ENCODE peak calls at places on chromosome 5, in six cellular contexts. One of them, this sample, is unnamed.
A peak's percentile ranks its signal among the peaks of the same experiment; 100 is the strongest.

GRCh38 chr5:180441577-180441976 is 52.6 kb upstream of the CNOT6 start:
- DNase-seq in H9: no peak
- DNase-seq in stimulated activated CD4-positive, alpha-beta T cell treated with anti-CD3 and anti-CD28 coated beads, Interleukin-2, amount 100 ng/mL, for 48 hours: no peak
- DNase-seq in HFFc6: no peak
- DNase-seq in HS-27A: no peak
- DNase-seq in T-helper 2 cell: no peak
- DNase-seq in this sample: no peak

GRCh38 chr5:172336264-172336663 is 52.7 kb upstream of the UBTD2 start:
- DNase-seq in H9: no peak
- DNase-seq in stimulated activated CD4-positive, alpha-beta T cell treated with anti-CD3 and anti-CD28 coated beads, Interleukin-2, amount 100 ng/mL, for 48 hours: no peak
- DNase-seq in HFFc6: no peak
- DNase-seq in HS-27A: no peak
- DNase-seq in T-helper 2 cell: no peak
- DNase-seq in this sample: no peak

GRCh38 chr5:56751914-56752313 is 63.4 kb upstream of the MAP3K1 start:
- DNase-seq in H9: no peak
- DNase-seq in stimulated activated CD4-positive, alpha-beta T cell treated with anti-CD3 and anti-CD28 coated beads, Interleukin-2, amount 100 ng/mL, for 48 hours: no peak
- DNase-seq in HFFc6: peak; percentile 1
- DNase-seq in HS-27A: no peak
- DNase-seq in T-helper 2 cell: no peak
- DNase-seq in this sample: no peak

GRCh38 chr5:126858441-126858840 is 81.5 kb downstream of the LMNB1 start:
- DNase-seq in H9: peak; percentile 98
- DNase-seq in stimulated activated CD4-positive, alpha-beta T cell treated with anti-CD3 and anti-CD28 coated beads, Interleukin-2, amount 100 ng/mL, for 48 hours: no peak
- DNase-seq in HFFc6: no peak
- DNase-seq in HS-27A: no peak
- DNase-seq in T-helper 2 cell: no peak
- DNase-seq in this sample: no peak

GRCh38 chr5:68331202-68332108 is 115.9 kb downstream of the PIK3R1 start:
- DNase-seq in H9: no peak
- DNase-seq in stimulated activated CD4-positive, alpha-beta T cell treated with anti-CD3 and anti-CD28 coated beads, Interleukin-2, amount 100 ng/mL, for 48 hours: no peak
- DNase-seq in HFFc6: peak; percentile 41
- DNase-seq in HS-27A: no peak
- DNase-seq in T-helper 2 cell: no peak
- DNase-seq in this sample: no peak

GRCh38 chr5:153584561-153585359 is 94.3 kb downstream of the GRIA1 start:
- DNase-seq in H9: no peak
- DNase-seq in stimulated activated CD4-positive, alpha-beta T cell treated with anti-CD3 and anti-CD28 coated beads, Interleukin-2, amount 100 ng/mL, for 48 hours: no peak
- DNase-seq in HFFc6: no peak
- DNase-seq in HS-27A: no peak
- DNase-seq in T-helper 2 cell: no peak
- DNase-seq in this sample: no peak

GRCh38 chr5:171525086-171525485 is 105.6 kb downstream of the FGF18 start:
- DNase-seq in H9: no peak
- DNase-seq in stimulated activated CD4-positive, alpha-beta T cell treated with anti-CD3 and anti-CD28 coated beads, Interleukin-2, amount 100 ng/mL, for 48 hours: no peak
- DNase-seq in HFFc6: no peak
- DNase-seq in HS-27A: no peak
- DNase-seq in T-helper 2 cell: no peak
- DNase-seq in this sample: no peak

GRCh38 chr5:67805666-67806348 is 409.7 kb upstream of the PIK3R1 start:
- DNase-seq in H9: peak; percentile 67
- DNase-seq in stimulated activated CD4-positive, alpha-beta T cell treated with anti-CD3 and anti-CD28 coated beads, Interleukin-2, amount 100 ng/mL, for 48 hours: no peak
- DNase-seq in HFFc6: no peak
- DNase-seq in HS-27A: no peak
- DNase-seq in T-helper 2 cell: no peak
- DNase-seq in this sample: no peak

GRCh38 chr5:171601266-171601881 is 181.9 kb downstream of the FGF18 start:
- DNase-seq in H9: peak; percentile 27
- DNase-seq in stimulated activated CD4-positive, alpha-beta T cell treated with anti-CD3 and anti-CD28 coated beads, Interleukin-2, amount 100 ng/mL, for 48 hours: no peak
- DNase-seq in HFFc6: no peak
- DNase-seq in HS-27A: no peak
- DNase-seq in T-helper 2 cell: no peak
- DNase-seq in this sample: no peak

GRCh38 chr5:143354025-143354424 is 49.5 kb downstream of the NR3C1 start:
- DNase-seq in H9: no peak
- DNase-seq in stimulated activated CD4-positive, alpha-beta T cell treated with anti-CD3 and anti-CD28 coated beads, Interleukin-2, amount 100 ng/mL, for 48 hours: no peak
- DNase-seq in HFFc6: no peak
- DNase-seq in HS-27A: no peak
- DNase-seq in T-helper 2 cell: no peak
- DNase-seq in this sample: no peak

GRCh38 chr5:178859625-178860521 is at the start of gene ZNF354B:
- DNase-seq in H9: peak; percentile 96
- DNase-seq in stimulated activated CD4-positive, alpha-beta T cell treated with anti-CD3 and anti-CD28 coated beads, Interleukin-2, amount 100 ng/mL, for 48 hours: peak; percentile 67
- DNase-seq in HFFc6: peak; percentile 88
- DNase-seq in HS-27A: peak; percentile 51
- DNase-seq in T-helper 2 cell: peak; percentile 79
- DNase-seq in this sample: peak; percentile 83

GRCh38 chr5:95823738-95824609 is 1.4 kb upstream of the GLRX start:
- DNase-seq in H9: peak; percentile 45
- DNase-seq in stimulated activated CD4-positive, alpha-beta T cell treated with anti-CD3 and anti-CD28 coated beads, Interleukin-2, amount 100 ng/mL, for 48 hours: no peak
- DNase-seq in HFFc6: peak; percentile 97
- DNase-seq in HS-27A: peak; percentile 66
- DNase-seq in T-helper 2 cell: peak; percentile 79
- DNase-seq in this sample: peak; percentile 90

GRCh38 chr5:171721469-171721868 is 64.1 kb upstream of the SMIM23 start:
- DNase-seq in H9: no peak
- DNase-seq in stimulated activated CD4-positive, alpha-beta T cell treated with anti-CD3 and anti-CD28 coated beads, Interleukin-2, amount 100 ng/mL, for 48 hours: no peak
- DNase-seq in HFFc6: no peak
- DNase-seq in HS-27A: no peak
- DNase-seq in T-helper 2 cell: no peak
- DNase-seq in this sample: no peak

GRCh38 chr5:113017891-113018635 is 41.5 kb downstream of the DCP2 start:
- DNase-seq in H9: no peak
- DNase-seq in stimulated activated CD4-positive, alpha-beta T cell treated with anti-CD3 and anti-CD28 coated beads, Interleukin-2, amount 100 ng/mL, for 48 hours: no peak
- DNase-seq in HFFc6: no peak
- DNase-seq in HS-27A: no peak
- DNase-seq in T-helper 2 cell: no peak
- DNase-seq in this sample: no peak

GRCh38 chr5:65076251-65076869 is 307.6 kb downstream of the CWC27 start:
- DNase-seq in H9: peak; percentile 64
- DNase-seq in stimulated activated CD4-positive, alpha-beta T cell treated with anti-CD3 and anti-CD28 coated beads, Interleukin-2, amount 100 ng/mL, for 48 hours: peak; percentile 27
- DNase-seq in HFFc6: peak; percentile 38
- DNase-seq in HS-27A: peak; percentile 24
- DNase-seq in T-helper 2 cell: peak; percentile 28
- DNase-seq in this sample: no peak

GRCh38 chr5:107119656-107120055 is 551.1 kb downstream of the EFNA5 start:
- DNase-seq in H9: no peak
- DNase-seq in stimulated activated CD4-positive, alpha-beta T cell treated with anti-CD3 and anti-CD28 coated beads, Interleukin-2, amount 100 ng/mL, for 48 hours: no peak
- DNase-seq in HFFc6: no peak
- DNase-seq in HS-27A: no peak
- DNase-seq in T-helper 2 cell: no peak
- DNase-seq in this sample: no peak

GRCh38 chr5:69105996-69106906 is 12.4 kb downstream of the SLC30A5 start:
- DNase-seq in H9: no peak
- DNase-seq in stimulated activated CD4-positive, alpha-beta T cell treated with anti-CD3 and anti-CD28 coated beads, Interleukin-2, amount 100 ng/mL, for 48 hours: no peak
- DNase-seq in HFFc6: no peak
- DNase-seq in HS-27A: no peak
- DNase-seq in T-helper 2 cell: no peak
- DNase-seq in this sample: no peak

GRCh38 chr5:140145818-140146522 is 20.2 kb downstream of the IGIP start:
- DNase-seq in H9: peak; percentile 72
- DNase-seq in stimulated activated CD4-positive, alpha-beta T cell treated with anti-CD3 and anti-CD28 coated beads, Interleukin-2, amount 100 ng/mL, for 48 hours: peak; percentile 50
- DNase-seq in HFFc6: peak; percentile 62
- DNase-seq in HS-27A: no peak
- DNase-seq in T-helper 2 cell: peak; percentile 23
- DNase-seq in this sample: peak; percentile 48

GRCh38 chr5:123287881-123288280 is 135.3 kb downstream of the CEP120 start:
- DNase-seq in H9: no peak
- DNase-seq in stimulated activated CD4-positive, alpha-beta T cell treated with anti-CD3 and anti-CD28 coated beads, Interleukin-2, amount 100 ng/mL, for 48 hours: no peak
- DNase-seq in HFFc6: no peak
- DNase-seq in HS-27A: no peak
- DNase-seq in T-helper 2 cell: no peak
- DNase-seq in this sample: no peak

GRCh38 chr5:41009228-41009627 is 61.9 kb downstream of the MROH2B start:
- DNase-seq in H9: no peak
- DNase-seq in stimulated activated CD4-positive, alpha-beta T cell treated with anti-CD3 and anti-CD28 coated beads, Interleukin-2, amount 100 ng/mL, for 48 hours: no peak
- DNase-seq in HFFc6: peak; percentile 10
- DNase-seq in HS-27A: peak; percentile 66
- DNase-seq in T-helper 2 cell: no peak
- DNase-seq in this sample: no peak

GRCh38 chr5:91288517-91288916 is 94.6 kb downstream of the ARRDC3 start:
- DNase-seq in H9: no peak
- DNase-seq in stimulated activated CD4-positive, alpha-beta T cell treated with anti-CD3 and anti-CD28 coated beads, Interleukin-2, amount 100 ng/mL, for 48 hours: no peak
- DNase-seq in HFFc6: no peak
- DNase-seq in HS-27A: no peak
- DNase-seq in T-helper 2 cell: no peak
- DNase-seq in this sample: no peak

GRCh38 chr5:174532453-174533126 is 191.8 kb upstream of the MSX2 start:
- DNase-seq in H9: peak; percentile 95
- DNase-seq in stimulated activated CD4-positive, alpha-beta T cell treated with anti-CD3 and anti-CD28 coated beads, Interleukin-2, amount 100 ng/mL, for 48 hours: no peak
- DNase-seq in HFFc6: peak; percentile 81
- DNase-seq in HS-27A: no peak
- DNase-seq in T-helper 2 cell: no peak
- DNase-seq in this sample: peak; percentile 49

GRCh38 chr5:18534119-18534518 is 899.9 kb downstream of the TAF11L14 start:
- DNase-seq in H9: peak; percentile 67
- DNase-seq in stimulated activated CD4-positive, alpha-beta T cell treated with anti-CD3 and anti-CD28 coated beads, Interleukin-2, amount 100 ng/mL, for 48 hours: no peak
- DNase-seq in HFFc6: no peak
- DNase-seq in HS-27A: no peak
- DNase-seq in T-helper 2 cell: no peak
- DNase-seq in this sample: no peak

GRCh38 chr5:132019337-132019736 is 7.9 kb upstream of the ACSL6 start:
- DNase-seq in H9: no peak
- DNase-seq in stimulated activated CD4-positive, alpha-beta T cell treated with anti-CD3 and anti-CD28 coated beads, Interleukin-2, amount 100 ng/mL, for 48 hours: no peak
- DNase-seq in HFFc6: no peak
- DNase-seq in HS-27A: no peak
- DNase-seq in T-helper 2 cell: no peak
- DNase-seq in this sample: no peak

GRCh38 chr5:112338681-112339337 is 80.3 kb downstream of the EPB41L4A start:
- DNase-seq in H9: no peak
- DNase-seq in stimulated activated CD4-positive, alpha-beta T cell treated with anti-CD3 and anti-CD28 coated beads, Interleukin-2, amount 100 ng/mL, for 48 hours: no peak
- DNase-seq in HFFc6: no peak
- DNase-seq in HS-27A: no peak
- DNase-seq in T-helper 2 cell: no peak
- DNase-seq in this sample: peak; percentile 3

GRCh38 chr5:149837680-149838269 is 106.8 kb downstream of the PDE6A start:
- DNase-seq in H9: peak; percentile 88
- DNase-seq in stimulated activated CD4-positive, alpha-beta T cell treated with anti-CD3 and anti-CD28 coated beads, Interleukin-2, amount 100 ng/mL, for 48 hours: no peak
- DNase-seq in HFFc6: peak; percentile 66
- DNase-seq in HS-27A: no peak
- DNase-seq in T-helper 2 cell: no peak
- DNase-seq in this sample: peak; percentile 37

GRCh38 chr5:163437011-163437308 is 435 bp upstream of the CCNG1 start:
- DNase-seq in H9: no peak
- DNase-seq in stimulated activated CD4-positive, alpha-beta T cell treated with anti-CD3 and anti-CD28 coated beads, Interleukin-2, amount 100 ng/mL, for 48 hours: no peak
- DNase-seq in HFFc6: no peak
- DNase-seq in HS-27A: no peak
- DNase-seq in T-helper 2 cell: no peak
- DNase-seq in this sample: no peak

GRCh38 chr5:54529565-54529964 is 12.0 kb downstream of the SNX18 start:
- DNase-seq in H9: no peak
- DNase-seq in stimulated activated CD4-positive, alpha-beta T cell treated with anti-CD3 and anti-CD28 coated beads, Interleukin-2, amount 100 ng/mL, for 48 hours: no peak
- DNase-seq in HFFc6: no peak
- DNase-seq in HS-27A: no peak
- DNase-seq in T-helper 2 cell: no peak
- DNase-seq in this sample: no peak

GRCh38 chr5:109496112-109496511 is 86.3 kb upstream of the PJA2 start:
- DNase-seq in H9: no peak
- DNase-seq in stimulated activated CD4-positive, alpha-beta T cell treated with anti-CD3 and anti-CD28 coated beads, Interleukin-2, amount 100 ng/mL, for 48 hours: no peak
- DNase-seq in HFFc6: peak; percentile 1
- DNase-seq in HS-27A: no peak
- DNase-seq in T-helper 2 cell: no peak
- DNase-seq in this sample: no peak